ENCODE peak calls at places on chromosome 13, in six cellular contexts. J is uterus, A is spleen, T is testis, Q is Peyer's patch, R is suprapubic skin. O is an unnamed sample. For H3K4me1, the result is how much of the 10 kb centered on the place peaks cover.

GRCh38 chr13:48199404-48199991 is 33.5 kb upstream of the ITM2B start:
- DNase-seq in J (no peak), A (no peak), T (no peak), Q (no peak), R (no peak), O (no peak)

GRCh38 chr13:26133286-26133685 is 81.5 kb upstream of the SHISA2 start:
- DNase-seq in J (no peak), A (no peak), T (no peak), Q (no peak), R (no peak), O (no peak)

GRCh38 chr13:32261567-32261966 is 53.6 kb downstream of the ZAR1L start:
- DNase-seq in J (peak), A (no peak), T (peak), Q (no peak), R (no peak), O (peak)

GRCh38 chr13:90238433-90238832 is 1109.1 kb upstream of the MIR17HG start:
- DNase-seq in J (no peak), A (no peak), T (no peak), Q (no peak), R (no peak), O (no peak)

GRCh38 chr13:91296011-91296410 is 51.5 kb upstream of the MIR17HG start:
- DNase-seq in J (no peak), A (no peak), T (no peak), Q (no peak), R (no peak), O (no peak)

GRCh38 chr13:109155301-109155761 is 525.9 kb downstream of the MYO16 start:
- DNase-seq in J (no peak), A (no peak), T (no peak), Q (no peak), R (no peak), O (no peak)

GRCh38 chr13:99360696-99361095 is 53.5 kb upstream of the GPR183 start:
- DNase-seq in J (no peak), A (no peak), T (no peak), Q (no peak), R (no peak), O (no peak)

GRCh38 chr13:111139452-111139851 is 24.3 kb downstream of the ARHGEF7 start:
- DNase-seq in J (no peak), A (no peak), T (no peak), Q (no peak), R (no peak), O (no peak)

GRCh38 chr13:109144693-109145437 is 515.5 kb downstream of the MYO16 start:
- DNase-seq in J (no peak), A (no peak), T (no peak), Q (no peak), R (no peak), O (no peak)

GRCh38 chr13:49693191-49693733 is 2.0 kb upstream of the EBPL start:
- DNase-seq in J (no peak), A (no peak), T (no peak), Q (no peak), R (no peak), O (no peak)

GRCh38 chr13:110332750-110333149 is 25.7 kb downstream of the COL4A2 start:
- DNase-seq in J (no peak), A (no peak), T (no peak), Q (no peak), R (no peak), O (no peak)

GRCh38 chr13:108213946-108214345 is 1.4 kb downstream of the LIG4 start:
- DNase-seq in J (no peak), A (no peak), T (no peak), Q (no peak), R (no peak), O (no peak)

GRCh38 chr13:62837895-62838294 is 1422.2 kb upstream of the PCDH20 start:
- DNase-seq in J (no peak), A (no peak), T (no peak), Q (no peak), R (no peak), O (no peak)

GRCh38 chr13:20161951-20162300 is 1.1 kb upstream of the GJA3 start:
- DNase-seq in J (no peak), A (no peak), T (no peak), Q (no peak), R (no peak), O (no peak)

GRCh38 chr13:73341748-73342147 is 282.9 kb downstream of the KLF5 start:
- DNase-seq in J (no peak), A (no peak), T (no peak), Q (no peak), R (no peak), O (no peak)

GRCh38 chr13:102089177-102089576 is 312.7 kb downstream of the FGF14 start:
- DNase-seq in J (no peak), A (no peak), T (no peak), Q (no peak), R (no peak), O (no peak)

GRCh38 chr13:20134732-20135131 is 26.1 kb downstream of the GJA3 start:
- DNase-seq in J (no peak), A (no peak), T (no peak), Q (no peak), R (no peak), O (no peak)

GRCh38 chr13:59343993-59344780 is 819.5 kb downstream of the DIAPH3 start:
- DNase-seq in J (no peak), A (no peak), T (no peak), Q (no peak), R (no peak), O (peak)

GRCh38 chr13:92512852-92513251 is 713.8 kb upstream of the GPC6 start:
- DNase-seq in J (no peak), A (no peak), T (no peak), Q (no peak), R (no peak), O (no peak)

GRCh38 chr13:46143239-46143701 is 38.4 kb upstream of the CPB2 start:
- DNase-seq in J (no peak), A (no peak), T (no peak), Q (no peak), R (no peak), O (no peak)

GRCh38 chr13:73417012-73417615 is 358.3 kb downstream of the KLF5 start:
- DNase-seq in J (no peak), A (no peak), T (peak), Q (no peak), R (no peak), O (peak)

GRCh38 chr13:83827338-83827737 is 54.9 kb downstream of the SLITRK1 start:
- DNase-seq in J (no peak), A (no peak), T (no peak), Q (no peak), R (no peak), O (no peak)

GRCh38 chr13:48400820-48401219 is 12.1 kb downstream of the LPAR6 start:
- DNase-seq in J (no peak), A (no peak), T (no peak), Q (no peak), R (no peak), O (no peak)

GRCh38 chr13:77543711-77544110 is 8.2 kb downstream of the SCEL start:
- DNase-seq in J (no peak), A (no peak), T (no peak), Q (no peak), R (no peak), O (no peak)

GRCh38 chr13:103866041-103866440 is 799.8 kb upstream of the SLC10A2 start:
- DNase-seq in J (no peak), A (no peak), T (no peak), Q (no peak), R (no peak), O (no peak)

GRCh38 chr13:24516919-24517318 is 4.3 kb upstream of the PARP4 start:
- DNase-seq in J (no peak), A (no peak), T (no peak), Q (no peak), R (no peak), O (no peak)
- H3K4me1 ChIP-seq in J (under half), A (under half), T (under half), Q (under half), R (under half), O (under half)

GRCh38 chr13:30463820-30464495 is 1.8 kb downstream of the HMGB1 start:
- DNase-seq in J (peak), A (peak), T (peak), Q (peak), R (no peak), O (peak)
- TF ChIP-seq POLR2A in J (no peak), A (peak), T (no peak), Q (no peak), R (no peak), O (peak)

DNA sequence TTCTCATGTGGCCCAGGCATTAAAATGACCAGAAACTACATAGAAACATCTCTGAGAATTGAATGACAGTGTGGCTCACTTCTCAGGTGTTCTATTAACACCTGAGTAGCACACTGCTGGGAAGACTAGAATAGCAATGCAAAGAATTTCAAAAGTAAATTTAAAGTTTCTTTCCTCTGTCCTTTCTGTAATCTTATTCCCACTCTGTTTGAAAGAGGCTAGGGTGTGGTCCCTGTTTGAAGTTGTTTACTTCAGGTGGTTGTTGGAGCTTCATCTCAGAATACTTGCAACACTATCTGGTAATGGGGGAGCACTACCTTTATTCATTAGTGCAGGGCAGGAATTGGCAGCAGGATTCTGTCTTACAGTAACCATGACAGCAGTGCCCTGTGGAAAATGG is 1210.3 kb upstream of the ATXN8OS start:
- DNase-seq in J (no peak), A (no peak), T (no peak), Q (no peak), R (no peak), O (no peak)
- H3K27ac ChIP-seq in J (no peak), A (no peak), T (no peak), Q (no peak), R (no peak), O (no peak)

DNA sequence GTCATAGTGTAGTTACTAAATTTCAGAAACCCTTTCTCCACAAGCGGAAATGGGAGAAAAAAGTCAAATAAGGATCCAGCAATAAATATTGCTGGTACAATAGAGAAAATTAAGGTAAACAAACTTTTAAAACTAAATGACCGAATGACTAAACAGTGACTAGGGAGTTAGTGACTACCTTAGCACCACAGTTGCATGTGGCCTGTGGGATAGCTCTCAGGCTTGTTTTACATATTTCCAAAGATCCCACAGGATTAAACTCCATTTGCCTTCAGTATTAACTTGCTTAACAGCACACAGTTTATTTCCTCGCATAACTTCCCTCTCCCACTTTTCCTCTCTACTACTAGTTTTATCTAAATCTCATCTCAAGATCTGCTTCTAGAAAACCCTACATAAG is 824.3 kb upstream of the KLHL1 start:
- DNase-seq in J (no peak), A (no peak), T (no peak), Q (no peak), R (no peak), O (no peak)
- H3K4me1 ChIP-seq in J (under half), A (under half), T (under half), Q (under half), R (under half), O (under half)

GRCh38 chr13:27620377-27621115 is at the start of gene LNX2:
- DNase-seq in J (peak), A (peak), T (peak), Q (peak), R (peak), O (peak)

GRCh38 chr13:27622881-27623280 is 1.2 kb downstream of the POLR1D start:
- DNase-seq in J (no peak), A (no peak), T (no peak), Q (no peak), R (no peak), O (no peak)

GRCh38 chr13:27621116-27621365 is 651 bp upstream of the POLR1D start:
- DNase-seq in J (no peak), A (no peak), T (no peak), Q (no peak), R (no peak), O (no peak)

GRCh38 chr13:27621366-27622101 is at the start of gene POLR1D:
- DNase-seq in J (peak), A (peak), T (peak), Q (peak), R (peak), O (peak)

DNA sequence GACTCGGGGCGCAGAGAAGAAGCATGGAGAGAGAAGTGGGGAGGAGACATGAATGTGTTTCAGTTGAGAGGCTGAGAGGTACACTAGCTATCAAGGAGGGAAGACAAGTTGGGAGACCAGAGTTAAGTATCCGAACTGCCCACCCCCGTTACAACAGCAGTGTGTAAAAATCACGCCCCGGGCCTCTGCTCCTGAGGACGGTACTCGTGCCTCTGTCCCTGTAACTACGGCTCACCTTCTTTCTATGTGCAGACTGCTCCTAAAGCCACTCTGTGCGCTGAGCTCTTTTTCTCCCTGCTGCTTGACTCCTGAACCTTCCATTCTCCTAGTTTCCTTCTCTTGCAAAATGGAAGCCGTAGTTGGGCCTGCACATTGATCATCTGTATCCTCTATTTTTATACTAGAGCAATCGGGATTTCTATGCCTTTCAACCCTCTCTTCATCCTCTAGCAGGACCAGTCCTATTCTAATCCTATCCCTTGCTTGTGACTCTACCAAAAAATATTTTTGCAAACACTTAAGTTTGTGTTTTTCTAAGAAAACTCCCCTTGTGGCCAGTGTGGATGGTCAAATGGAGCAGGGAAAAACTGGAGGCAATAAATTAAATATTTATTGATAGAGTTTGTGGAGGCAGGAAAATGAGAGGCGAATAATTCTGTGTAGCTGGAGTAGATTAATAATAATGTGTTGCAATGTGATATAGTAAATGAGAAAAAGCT is 569 bp downstream of the POLR1D start:
- DNase-seq in J (no peak), A (no peak), T (peak), Q (peak), R (no peak), O (peak)
- TF ChIP-seq POLR2A in J (no peak), A (no peak), T (no peak), Q (no peak), R (no peak), O (no peak)

GRCh38 chr13:44219808-44220544 is 153.6 kb upstream of the SERP2 start:
- DNase-seq in J (no peak), A (no peak), T (no peak), Q (no peak), R (no peak), O (peak)
- H3K27ac ChIP-seq in J (peak), A (no peak), T (no peak), Q (peak), R (peak), O (no peak)

GRCh38 chr13:71799320-71799719 is 67.7 kb downstream of the DACH1 start:
- DNase-seq in J (no peak), A (no peak), T (no peak), Q (no peak), R (no peak), O (no peak)

GRCh38 chr13:71797487-71797886 is 69.5 kb downstream of the DACH1 start:
- DNase-seq in J (no peak), A (no peak), T (no peak), Q (no peak), R (no peak), O (no peak)

GRCh38 chr13:71801165-71801564 is 65.8 kb downstream of the DACH1 start:
- DNase-seq in J (no peak), A (no peak), T (no peak), Q (no peak), R (no peak), O (no peak)

GRCh38 chr13:71801781-71802180 is 65.2 kb downstream of the DACH1 start:
- DNase-seq in J (no peak), A (no peak), T (no peak), Q (no peak), R (no peak), O (no peak)

GRCh38 chr13:71798723-71799122 is 68.3 kb downstream of the DACH1 start:
- DNase-seq in J (no peak), A (no peak), T (no peak), Q (no peak), R (no peak), O (no peak)
- H3K4me1 ChIP-seq in J (under half), A (under half), T (under half), Q (under half), R (under half), O (under half)

DNA sequence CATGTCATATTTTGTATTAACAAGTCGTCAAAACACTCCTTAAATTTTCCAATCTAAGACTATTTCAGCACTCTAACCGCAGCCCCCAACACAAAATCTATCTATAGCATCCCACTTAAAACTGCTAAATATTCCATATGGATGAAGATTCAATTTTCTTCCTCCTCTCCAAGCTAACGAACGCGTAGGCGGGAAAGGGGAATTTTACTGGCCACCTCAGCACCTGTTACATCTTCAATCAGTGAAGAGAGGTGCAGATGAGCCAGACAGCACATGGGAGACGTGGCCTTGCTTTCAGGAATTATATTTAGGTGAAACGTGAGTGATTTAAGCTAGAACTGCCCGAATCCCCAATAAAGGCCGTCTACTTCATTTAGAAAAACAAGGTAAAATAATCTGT is 1.1 kb downstream of the RBM26 start:
- DNase-seq in J (no peak), A (no peak), T (no peak), Q (peak), R (no peak), O (no peak)
- TF ChIP-seq POLR2A in J (no peak), A (no peak), T (no peak), Q (no peak), R (no peak), O (no peak)

DNA sequence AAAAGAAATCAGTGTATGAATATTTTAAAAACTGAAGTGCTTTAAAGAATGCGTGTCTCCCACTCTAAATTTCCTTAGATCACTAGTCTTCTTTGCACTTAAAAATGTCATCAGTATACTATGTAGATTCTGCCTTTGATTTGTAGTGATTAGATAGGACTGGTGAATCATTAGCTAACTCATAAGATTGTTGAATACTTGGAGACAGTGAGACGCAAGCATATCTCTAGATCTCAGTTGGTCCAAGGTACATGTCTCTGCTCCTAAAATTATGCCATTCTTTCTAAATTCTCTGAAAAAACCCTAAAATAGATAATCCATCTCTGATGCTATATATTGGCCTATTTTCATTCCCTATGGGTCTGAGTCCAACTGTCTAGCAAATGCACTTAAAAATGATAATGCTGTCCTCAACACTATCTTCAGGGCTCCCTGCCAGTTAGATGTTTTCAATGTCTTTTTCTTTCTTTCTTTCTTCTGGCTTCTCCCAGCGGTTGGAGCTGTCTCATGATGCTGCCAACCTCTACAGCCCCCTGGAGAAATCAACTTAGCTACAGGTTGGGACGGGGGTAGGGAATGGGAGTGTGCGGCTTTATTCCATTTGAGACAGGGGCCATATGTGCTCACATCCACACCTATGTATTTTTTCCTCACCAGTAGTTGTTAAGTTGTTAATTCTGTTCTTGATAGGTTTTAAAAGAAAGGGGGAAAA is 301.0 kb downstream of the NDFIP2 start:
- DNase-seq in J (no peak), A (no peak), T (no peak), Q (no peak), R (no peak), O (no peak)
- H3K27ac ChIP-seq in J (no peak), A (peak), T (no peak), Q (no peak), R (no peak), O (no peak)

GRCh38 chr13:51002736-51003135 is 93.1 kb downstream of the RNASEH2B start:
- DNase-seq in J (no peak), A (no peak), T (no peak), Q (no peak), R (no peak), O (no peak)
- H3K4me1 ChIP-seq in J (under half), A (under half), T (under half), Q (under half), R (under half), O (under half)